ENCODE peak calls at places on chromosomes 3 and 15, in seven cellular contexts. Y is AG08395, P is SIG-M5, T is NCI-H460, G is fibroblast of the conjunctiva, O is T-helper 2 cell, D is HFF-Myc. B is an unnamed sample.
A peak's percentile ranks its signal among the peaks of the same experiment; 100 is the strongest.

GRCh38 chr3:133393204-133393603 is 6.7 kb upstream of the BFSP2 start:
- DNase-seq in P (no peak), D (no peak), O (no peak), Y (no peak), G (no peak), T (no peak), B (peak; percentile 29)

GRCh38 chr15:55627730-55628368 is 39.7 kb upstream of the PYGO1 start:
- DNase-seq in P (no peak), G (peak; percentile 85), T (peak; percentile 82), Y (peak; percentile 73), O (no peak), D (peak; percentile 72), B (peak; percentile 95)

GRCh38 chr3:99674086-99674789 is 35.8 kb downstream of the COL8A1 start:
- DNase-seq in Y (no peak), T (no peak), P (no peak), O (no peak), D (no peak), G (no peak), B (peak; percentile 63)

GRCh38 chr3:14403636-14404395 is 1.4 kb downstream of the SLC6A6 start:
- DNase-seq in T (no peak), P (no peak), Y (peak; percentile 43), D (no peak), G (no peak), O (no peak), B (no peak)

GRCh38 chr3:171088984-171089754 is 62.6 kb upstream of the SLC2A2 start:
- DNase-seq in Y (peak; percentile 88), P (no peak), O (no peak), D (peak; percentile 42), G (peak; percentile 78), T (no peak), B (peak; percentile 96)

GRCh38 chr15:40244961-40245523 is 6.2 kb downstream of the PAK6 start:
- DNase-seq in T (no peak), D (no peak), O (no peak), G (no peak), Y (no peak), P (no peak), B (no peak)

GRCh38 chr3:67723863-67724262 is 69.5 kb upstream of the SUCLG2 start:
- DNase-seq in Y (no peak), T (no peak), P (no peak), G (no peak), O (no peak), D (no peak), B (no peak)

GRCh38 chr3:109994853-109995252 is 657.5 kb upstream of the DPPA4 start:
- DNase-seq in Y (no peak), P (no peak), D (no peak), T (no peak), O (no peak), G (no peak), B (no peak)

GRCh38 chr3:123732447-123732846 is 147.6 kb upstream of the HACD2 start:
- DNase-seq in T (no peak), G (no peak), Y (no peak), D (peak; percentile 68), P (no peak), O (no peak), B (peak; percentile 80)

GRCh38 chr3:70383360-70383831 is 71.0 kb upstream of the MDFIC2 start:
- DNase-seq in Y (no peak), D (no peak), T (no peak), P (no peak), O (no peak), G (no peak), B (no peak)

GRCh38 chr3:71152892-71153265 is 430.6 kb downstream of the FOXP1 start:
- DNase-seq in T (no peak), G (no peak), O (no peak), Y (no peak), D (no peak), P (no peak), B (no peak)

GRCh38 chr3:191376742-191377141 is 46.4 kb upstream of the UTS2B start:
- DNase-seq in G (peak; percentile 53), D (peak; percentile 66), T (peak; percentile 11), O (no peak), P (no peak), Y (peak; percentile 80), B (peak; percentile 82)

GRCh38 chr3:129439381-129439816 is 349 bp downstream of the MBD4 start:
- DNase-seq in O (peak; percentile 36), G (no peak), T (no peak), P (peak; percentile 21), Y (no peak), D (no peak), B (no peak)

GRCh38 chr15:70504988-70505387 is 258.4 kb downstream of the UACA start:
- DNase-seq in T (no peak), G (no peak), D (no peak), P (no peak), Y (no peak), O (no peak), B (no peak)

GRCh38 chr15:37903932-37904493 is 30.4 kb upstream of the TMCO5A start:
- DNase-seq in G (no peak), D (no peak), P (no peak), Y (no peak), T (no peak), O (no peak), B (no peak)

GRCh38 chr15:61000276-61000675 is 228.8 kb downstream of the RORA start:
- DNase-seq in O (no peak), G (no peak), D (no peak), T (no peak), Y (no peak), P (no peak), B (no peak)

GRCh38 chr3:13012228-13012691 is 61.0 kb downstream of the IQSEC1 start:
- DNase-seq in T (no peak), P (peak; percentile 94), Y (peak; percentile 58), O (no peak), G (no peak), D (no peak), B (no peak)

GRCh38 chr3:147960791-147961190 is 551.6 kb downstream of the ZIC1 start:
- DNase-seq in G (no peak), Y (no peak), D (no peak), P (no peak), T (no peak), O (no peak), B (no peak)

GRCh38 chr3:58260733-58261132 is 23.1 kb downstream of the ABHD6 start:
- DNase-seq in G (no peak), P (no peak), D (no peak), T (no peak), Y (peak; percentile 50), O (no peak), B (no peak)

GRCh38 chr15:35444557-35445204 is 101.3 kb downstream of the DPH6 start:
- DNase-seq in O (no peak), D (peak; percentile 45), Y (peak; percentile 46), G (no peak), P (no peak), T (peak; percentile 62), B (peak; percentile 54)

B was measured in amniotic epithelial cell.